ENCODE peak calls at places on chromosomes 2 and 18, in nine cellular contexts. R, H, U, I, W, T, C, Z and O are unnamed samples.

GRCh38 chr2:85811850-85812735 is 58.3 kb downstream of the ATOH8 start:
- DNase-seq in R (no peak), H (no peak), U (no peak), I (no peak), W (no peak), T (no peak), C (no peak), Z (no peak), O (no peak)

GRCh38 chr18:7904529-7904928 is 337.4 kb downstream of the PTPRM start:
- DNase-seq in R (no peak), H (no peak), U (no peak), I (peak; percentile 72), W (no peak), T (peak; percentile 78), C (peak; percentile 12), Z (no peak), O (no peak)

GRCh38 chr2:121071058-121071504 is 213.9 kb downstream of the TFCP2L1 start:
- DNase-seq in R (no peak), H (peak; percentile 63), U (peak; percentile 71), I (peak; percentile 64), W (peak; percentile 64), T (no peak), C (peak; percentile 71), Z (no peak), O (no peak)

GRCh38 chr2:33320573-33320972 is 155.9 kb upstream of the RASGRP3 start:
- DNase-seq in R (no peak), H (no peak), U (no peak), I (no peak), W (no peak), T (no peak), C (no peak), Z (no peak), O (no peak)

GRCh38 chr18:30527226-30527625 is 515.3 kb downstream of the DSC3 start:
- DNase-seq in R (no peak), H (no peak), U (no peak), I (no peak), W (no peak), T (no peak), C (no peak), Z (no peak), O (no peak)

GRCh38 chr18:55422456-55423185 is 165.4 kb downstream of the TCF4 start:
- DNase-seq in R (no peak), H (peak; percentile 52), U (no peak), I (no peak), W (peak; percentile 63), T (peak; percentile 66), C (no peak), Z (no peak), O (peak; percentile 12)

GRCh38 chr18:61079714-61080113 is 253.5 kb upstream of the CDH20 start:
- DNase-seq in R (no peak), H (no peak), U (no peak), I (no peak), W (no peak), T (no peak), C (no peak), Z (no peak), O (no peak)

GRCh38 chr2:126482582-126483464 is 173.1 kb upstream of the GYPC start:
- DNase-seq in R (no peak), H (no peak), U (no peak), I (no peak), W (no peak), T (no peak), C (no peak), Z (no peak), O (no peak)

GRCh38 chr18:48529796-48530195 is 9.0 kb upstream of the CTIF start:
- DNase-seq in R (no peak), H (no peak), U (no peak), I (peak; percentile 91), W (no peak), T (peak; percentile 80), C (peak; percentile 37), Z (no peak), O (no peak)

GRCh38 chr2:45005261-45006002 is 3.8 kb downstream of the SIX2 start:
- DNase-seq in R (no peak), H (no peak), U (no peak), I (no peak), W (no peak), T (no peak), C (no peak), Z (no peak), O (no peak)

GRCh38 chr2:72917138-72917874 is at the start of gene EMX1:
- DNase-seq in R (peak; percentile 79), H (peak; percentile 36), U (peak; percentile 82), I (no peak), W (no peak), T (no peak), C (peak; percentile 74), Z (no peak), O (no peak)

GRCh38 chr2:11658623-11659475 is 11.1 kb downstream of the NTSR2 start:
- DNase-seq in R (peak; percentile 53), H (peak; percentile 74), U (no peak), I (no peak), W (no peak), T (no peak), C (no peak), Z (no peak), O (no peak)

GRCh38 chr2:11657195-11657594 is 12.8 kb downstream of the NTSR2 start:
- DNase-seq in R (no peak), H (no peak), U (no peak), I (no peak), W (no peak), T (no peak), C (no peak), Z (no peak), O (no peak)

GRCh38 chr2:11656671-11657101 is 13.3 kb downstream of the NTSR2 start:
- DNase-seq in R (peak; percentile 78), H (no peak), U (no peak), I (no peak), W (no peak), T (no peak), C (peak; percentile 28), Z (no peak), O (no peak)

GRCh38 chr2:11658208-11658607 is 11.8 kb downstream of the NTSR2 start:
- DNase-seq in R (peak; percentile 32), H (no peak), U (no peak), I (no peak), W (no peak), T (no peak), C (peak; percentile 85), Z (no peak), O (no peak)

DNA sequence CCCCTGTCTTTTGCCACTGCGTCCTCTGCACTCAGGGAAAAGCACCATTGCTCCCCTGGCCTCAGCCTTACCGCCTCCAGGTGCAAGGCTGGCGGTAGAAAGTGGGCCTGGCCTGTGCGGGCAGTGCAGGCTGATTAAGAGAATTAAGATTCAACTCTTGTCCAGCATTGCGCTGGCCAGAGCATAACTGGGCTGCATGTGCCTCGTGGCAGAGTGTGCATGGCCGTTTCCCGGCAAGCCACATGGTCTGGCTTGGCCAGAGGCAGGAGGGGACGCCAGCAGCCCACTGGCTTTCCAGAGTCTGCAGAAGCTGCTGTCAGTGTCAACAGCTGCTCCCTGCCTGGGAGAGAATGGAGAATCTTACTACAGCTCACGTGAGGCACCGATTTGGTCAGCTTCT is 12.3 kb downstream of the NTSR2 start:
- DNase-seq in R (peak; percentile 62), H (no peak), U (no peak), I (no peak), W (no peak), T (no peak), C (no peak), Z (no peak), O (peak; percentile 48)
- H3K27ac ChIP-seq in R (no peak overlapping the region), H (no peak overlapping the region), U (no peak overlapping the region), I (no peak overlapping the region), W (no peak overlapping the region), T (no peak overlapping the region), C (no peak overlapping the region), Z (no peak overlapping the region), O (no peak overlapping the region)

DNA sequence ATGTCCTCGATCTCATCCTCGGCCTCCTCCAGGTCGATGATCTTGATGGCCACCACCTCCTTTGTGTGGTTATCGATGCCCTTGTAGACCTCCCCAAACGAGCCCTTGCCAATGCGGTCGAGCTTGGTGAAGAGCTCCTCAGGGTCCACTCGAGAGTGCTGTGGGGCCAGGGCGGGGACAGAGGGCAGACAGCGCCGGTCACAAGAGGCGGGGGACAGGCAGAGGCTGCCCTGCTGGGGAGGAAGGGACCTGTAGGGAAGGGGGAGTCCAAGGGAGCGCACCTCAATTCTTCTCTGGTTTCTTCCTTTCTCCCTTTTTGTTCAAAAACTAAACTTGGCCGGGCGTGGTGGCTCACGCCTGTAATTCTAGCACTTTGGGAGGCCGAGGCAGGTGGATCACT is 6.8 kb downstream of the STK25 start:
- DNase-seq in R (peak; percentile 60), H (no peak), U (peak; percentile 33), I (no peak), W (no peak), T (no peak), C (no peak), Z (no peak), O (no peak)
- H3K27ac ChIP-seq in R (no peak overlapping the region), H (peak overlapping the region; percentile 94), U (no peak overlapping the region), I (no peak overlapping the region), W (no peak overlapping the region), T (no peak overlapping the region), C (peak overlapping the region; percentile 1), Z (no peak overlapping the region), O (no peak overlapping the region)

DNA sequence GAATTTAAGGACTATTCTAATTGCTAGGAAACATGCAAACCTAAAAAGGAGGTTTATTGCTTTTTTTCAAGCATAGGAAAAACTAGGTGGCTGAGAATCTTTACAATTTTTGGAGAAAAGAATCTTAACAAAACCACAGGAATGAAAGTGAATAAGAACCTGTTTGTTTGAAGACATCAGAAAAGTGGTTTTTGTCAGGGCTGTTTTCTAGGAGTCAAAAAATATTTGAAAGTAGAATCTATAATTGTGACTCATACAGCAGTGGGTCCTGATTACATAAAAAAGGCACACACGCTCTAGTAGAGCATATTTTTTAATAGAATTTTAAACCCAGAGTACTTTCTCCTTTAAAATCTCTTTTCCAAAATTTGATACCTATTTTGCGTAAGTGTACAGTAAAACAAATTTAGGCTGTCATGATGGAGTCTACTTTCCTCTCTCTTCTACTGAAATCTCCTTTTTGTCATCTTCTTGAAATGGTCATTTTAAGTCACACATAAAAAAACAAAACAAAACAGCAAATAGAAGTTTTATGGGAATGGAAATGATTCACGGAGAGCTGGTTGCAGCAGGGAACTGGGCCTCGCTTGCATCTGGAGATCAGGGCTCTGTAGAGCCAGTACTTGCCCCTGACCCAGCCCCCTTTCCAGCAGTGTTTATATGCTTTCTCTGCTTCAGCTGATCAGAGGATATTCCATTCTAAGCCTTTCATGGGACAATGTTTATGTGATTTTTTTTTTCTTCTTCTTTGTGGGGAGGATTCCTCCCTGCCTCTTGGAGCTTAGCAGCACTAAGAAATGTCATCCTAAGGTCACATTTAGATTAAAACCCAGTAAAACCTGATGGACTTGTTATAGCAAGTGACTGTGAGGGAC is 59.1 kb upstream of the PELI1 start:
- DNase-seq in R (no peak), H (no peak), U (no peak), I (no peak), W (no peak), T (peak; percentile 65), C (no peak), Z (no peak), O (no peak)
- H3K27ac ChIP-seq in R (peak overlapping the region; percentile 84), H (peak overlapping the region; percentile 74), U (peak overlapping the region; percentile 66), I (peak overlapping the region; percentile 81), W (peak overlapping the region; percentile 85), T (no peak overlapping the region), C (no peak overlapping the region), Z (no peak overlapping the region), O (peak overlapping the region; percentile 73)

DNA sequence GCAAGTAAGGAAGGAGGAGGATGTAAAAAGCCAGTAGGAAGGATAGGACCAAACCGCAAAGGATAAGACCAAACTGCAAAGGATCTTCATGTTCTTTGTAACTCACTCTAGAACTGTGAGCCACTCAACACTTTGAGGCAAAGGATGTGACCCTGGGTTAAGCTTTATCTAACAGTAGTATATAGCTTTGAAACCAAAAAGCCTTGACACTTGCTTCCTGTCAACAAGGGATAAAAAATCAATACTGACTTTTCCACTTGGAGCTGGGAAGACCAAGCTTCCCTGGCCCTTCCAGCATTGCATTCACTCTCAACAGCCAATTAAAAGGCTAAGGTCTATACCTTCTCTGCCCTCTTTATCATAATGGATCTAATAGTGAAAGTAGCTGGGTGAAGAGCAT is 22.0 kb downstream of the KANSL3 start:
- DNase-seq in R (no peak), H (no peak), U (no peak), I (no peak), W (no peak), T (no peak), C (no peak), Z (no peak), O (no peak)
- H3K27ac ChIP-seq in R (peak overlapping the region; percentile 80), H (peak overlapping the region; percentile 79), U (no peak overlapping the region), I (no peak overlapping the region), W (no peak overlapping the region), T (no peak overlapping the region), C (no peak overlapping the region), Z (no peak overlapping the region), O (no peak overlapping the region)